ENCODE peak calls at places on chromosome 21, in nine cellular contexts. L is epithelial cell of proximal tubule, W is lower lobe of right lung, B is tibial artery, E is IMR-90, F is foreskin fibroblast, K is ovary, A is Peyer's patch, G is brain microvascular endothelial cell. P is an unnamed sample.

GRCh38 chr21:21547368-21547953 is 549.3 kb downstream of the NCAM2 start:
- DNase-seq in L (no peak), W (no peak), B (no peak), E (peak), F (peak), K (no peak), A (no peak), G (no peak), P (no peak)

GRCh38 chr21:38769253-38769780 is 36.4 kb upstream of the ETS2 start:
- DNase-seq in L (no peak), W (no peak), B (no peak), E (peak), F (no peak), K (no peak), A (no peak), G (peak), P (no peak)

GRCh38 chr21:35368326-35368725 is 319.2 kb upstream of the RUNX1 start:
- DNase-seq in L (no peak), W (no peak), B (no peak), E (no peak), F (no peak), K (no peak), A (no peak), G (no peak), P (no peak)

GRCh38 chr21:40146201-40146890 is 279.1 kb downstream of the PCP4 start:
- DNase-seq in L (no peak), W (no peak), B (no peak), E (no peak), F (no peak), K (no peak), A (no peak), G (no peak), P (no peak)

GRCh38 chr21:19523731-19524130 is 1120.1 kb upstream of the TMPRSS15 start:
- DNase-seq in L (no peak), W (no peak), B (no peak), E (no peak), F (no peak), K (no peak), A (no peak), G (no peak), P (peak)

GRCh38 chr21:20875741-20876140 is 122.5 kb upstream of the NCAM2 start:
- DNase-seq in L (no peak), W (no peak), B (no peak), E (no peak), F (no peak), K (no peak), A (no peak), G (no peak), P (no peak)

GRCh38 chr21:39763282-39763970 is 18.4 kb downstream of the IGSF5 start:
- DNase-seq in L (no peak), W (no peak), B (no peak), E (no peak), F (no peak), K (peak), A (no peak), G (no peak), P (peak)

GRCh38 chr21:46542588-46543092 is 62.2 kb downstream of the S100B start:
- DNase-seq in L (no peak), W (no peak), B (no peak), E (no peak), F (no peak), K (no peak), A (no peak), G (no peak), P (no peak)

GRCh38 chr21:16496594-16496993 is 766.8 kb downstream of the USP25 start:
- DNase-seq in L (no peak), W (no peak), B (no peak), E (no peak), F (no peak), K (no peak), A (no peak), G (no peak), P (no peak)

GRCh38 chr21:46350981-46351380 is 27.0 kb downstream of the PCNT start:
- DNase-seq in L (no peak), W (no peak), B (no peak), E (no peak), F (no peak), K (no peak), A (no peak), G (no peak), P (no peak)

GRCh38 chr21:16587141-16587570 is 857.4 kb downstream of the USP25 start:
- DNase-seq in L (peak), W (peak), B (peak), E (peak), F (peak), K (peak), A (peak), G (peak), P (peak)

GRCh38 chr21:31660134-31660565 is 657 bp downstream of the SOD1 start:
- DNase-seq in L (no peak), W (no peak), B (peak), E (no peak), F (peak), K (peak), A (no peak), G (no peak), P (no peak)

GRCh38 chr21:38263493-38263892 is 6.7 kb downstream of the KCNJ15 start:
- DNase-seq in L (no peak), W (no peak), B (peak), E (peak), F (peak), K (no peak), A (no peak), G (peak), P (no peak)

GRCh38 chr21:38817371-38818335 is 11.9 kb downstream of the ETS2 start:
- DNase-seq in L (no peak), W (no peak), B (no peak), E (peak), F (peak), K (no peak), A (peak), G (peak), P (no peak)

GRCh38 chr21:36065497-36066036 is 4.3 kb upstream of the CBR1 start:
- DNase-seq in L (no peak), W (no peak), B (no peak), E (peak), F (peak), K (no peak), A (no peak), G (peak), P (no peak)

DNA sequence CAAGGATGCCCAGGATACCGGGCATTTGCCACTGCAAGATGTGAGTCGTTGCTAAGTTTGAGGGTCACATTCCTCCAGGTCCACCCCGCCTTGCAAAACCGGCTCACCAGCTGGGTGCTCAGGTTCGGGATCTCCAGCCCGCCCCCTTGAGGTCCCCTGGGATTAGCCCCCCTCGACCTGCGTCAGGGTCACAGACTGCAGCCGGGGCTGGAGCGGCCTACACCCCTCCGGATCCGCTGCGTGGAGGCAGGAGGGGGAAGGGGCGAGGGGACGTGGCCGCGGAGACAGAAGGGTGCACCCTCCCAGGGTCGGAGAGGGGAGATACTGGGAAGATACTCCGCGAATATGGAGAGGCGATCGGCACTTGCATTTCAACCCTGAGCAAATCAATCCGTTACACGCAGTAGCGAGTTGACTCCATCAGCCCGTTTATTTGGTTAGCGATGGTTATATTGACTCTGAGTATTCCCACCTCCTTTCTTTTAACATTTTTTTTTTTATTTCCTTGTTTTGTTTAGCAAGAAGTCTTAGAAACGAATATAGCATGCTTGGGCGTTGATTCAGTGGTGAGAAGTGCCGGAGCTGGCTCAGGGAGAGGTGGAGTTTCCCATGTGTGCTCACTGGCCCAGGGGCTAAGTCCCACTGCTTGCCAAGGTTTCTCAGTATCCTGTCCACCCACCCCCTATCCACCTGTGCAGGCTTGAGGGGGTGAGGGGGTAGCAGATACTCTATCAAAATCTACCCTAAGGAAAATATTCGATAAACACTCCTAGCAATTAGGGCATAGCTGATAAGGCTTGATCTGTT is 983 bp downstream of the IFNAR2 start:
- DNase-seq in L (peak), W (peak), B (peak), E (peak), F (peak), K (no peak), A (peak), G (peak), P (no peak)
- TF ChIP-seq CTCF in L (peak), W (no peak), B (no peak), E (peak), F (no peak), K (no peak), A (no peak), G (peak), P (peak)

DNA sequence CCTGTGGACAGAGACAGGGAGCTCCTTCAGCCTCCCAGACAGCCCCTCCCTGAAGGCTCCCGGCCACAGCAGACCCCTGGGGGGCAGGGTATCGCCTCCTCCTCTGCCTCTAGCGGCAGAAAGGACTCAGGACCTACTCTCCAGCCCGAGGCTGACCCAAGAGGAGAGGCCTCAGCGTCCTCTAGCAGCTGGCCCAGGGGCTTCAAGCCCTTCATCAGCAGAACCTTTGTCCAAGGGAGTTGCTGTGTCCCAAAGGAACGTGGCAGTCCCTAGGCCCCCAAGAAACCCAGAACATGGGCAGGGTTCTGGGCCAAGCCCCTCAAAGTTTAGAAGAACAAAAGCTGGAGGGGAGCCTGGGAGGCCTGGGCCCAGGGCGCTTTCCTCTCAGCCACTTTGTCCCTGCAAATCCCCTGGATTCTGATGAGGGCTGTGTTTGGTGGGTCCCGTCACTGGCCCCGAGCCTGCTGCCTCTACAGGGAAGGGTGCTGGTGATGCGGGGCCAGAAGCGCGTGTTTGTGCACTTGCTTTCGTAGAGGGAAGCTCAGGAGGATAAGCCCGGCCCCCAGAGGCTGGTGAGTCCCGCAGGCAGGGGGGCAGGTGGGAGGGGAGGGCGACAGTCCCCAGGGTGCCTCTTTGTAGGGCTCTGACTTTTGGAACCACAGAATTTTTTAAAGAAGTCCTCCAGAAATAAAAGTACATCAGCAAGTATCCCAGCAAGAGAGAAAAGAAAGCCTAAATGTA is 13.3 kb downstream of the ITGB2 start:
- DNase-seq in L (no peak), W (no peak), B (no peak), E (no peak), F (no peak), K (no peak), A (no peak), G (no peak), P (no peak)
- H3K4me3 ChIP-seq in L (no peak), W (peak), B (peak), E (no peak), F (no peak), K (no peak), A (no peak), G (no peak), P (no peak)

DNA sequence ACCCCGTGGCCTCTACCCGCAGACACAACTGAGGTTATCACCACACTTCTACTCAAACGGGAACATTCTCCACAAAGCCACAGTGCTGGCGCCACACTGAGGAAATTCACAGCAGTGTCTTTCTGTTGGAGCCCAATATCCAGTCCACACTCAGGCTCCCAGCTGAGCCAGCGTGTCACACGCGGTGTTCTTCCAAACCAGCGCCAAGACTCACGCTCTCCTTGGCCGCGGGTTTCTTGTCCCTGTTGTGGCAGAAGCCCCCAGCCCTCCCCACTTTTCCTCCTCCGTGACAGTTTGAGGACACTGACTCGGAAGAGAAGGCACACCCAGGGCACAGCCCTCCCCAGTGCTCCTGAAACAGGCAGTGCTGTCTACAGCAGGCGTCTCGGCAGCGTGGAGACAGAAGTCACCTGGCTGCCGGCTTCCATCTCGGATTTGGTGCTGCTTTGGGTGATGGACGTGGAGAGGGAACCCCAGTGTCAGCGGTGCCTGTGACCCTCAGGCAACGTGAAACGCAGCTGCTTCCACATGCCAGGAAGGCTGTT is 35.4 kb upstream of the AGPAT3 start:
- DNase-seq in L (no peak), W (no peak), B (no peak), E (no peak), F (no peak), K (no peak), A (no peak), G (no peak), P (no peak)
- TF ChIP-seq CTCF in L (no peak), W (peak), B (no peak), E (peak), F (no peak), K (no peak), A (no peak), G (peak), P (no peak)

DNA sequence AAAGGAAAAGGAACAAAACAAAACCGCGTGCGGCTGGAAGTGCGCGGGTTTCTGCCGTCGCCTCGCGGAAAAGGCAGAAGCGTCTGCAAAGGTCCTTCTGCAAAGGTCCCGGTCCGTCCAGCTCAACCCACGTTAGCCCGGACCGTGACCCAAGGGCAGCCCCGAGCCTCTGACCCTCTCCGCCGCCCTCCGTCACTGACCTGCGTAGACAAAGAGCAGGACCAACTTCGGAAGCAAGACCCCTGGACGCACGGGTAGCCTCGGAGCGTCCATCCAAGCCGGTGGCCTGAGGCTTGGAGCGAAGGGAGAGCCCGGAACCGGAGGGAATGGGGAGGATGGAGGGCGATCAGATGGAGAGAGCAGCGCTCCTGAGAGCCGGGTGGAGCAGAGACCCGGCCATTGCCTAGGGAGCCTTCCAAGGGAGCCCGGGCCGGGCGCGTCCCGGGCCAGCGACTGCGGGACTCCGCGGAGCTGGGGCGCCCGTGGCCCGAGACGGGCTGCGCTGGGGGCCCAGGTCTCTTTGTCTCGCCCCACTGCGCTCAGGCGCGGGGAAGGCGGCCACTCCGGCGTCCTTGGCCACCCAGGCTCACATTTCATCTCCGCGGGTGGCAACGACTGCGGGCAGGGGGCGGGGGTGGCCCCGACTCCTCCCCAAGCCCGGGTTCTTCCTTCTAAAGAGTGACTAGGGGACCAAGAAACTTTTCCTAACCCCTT is at the start of gene CYYR1:
- DNase-seq in L (no peak), W (peak), B (no peak), E (no peak), F (peak), K (peak), A (no peak), G (no peak), P (no peak)
- H3K4me3 ChIP-seq in L (peak), W (peak), B (peak), E (no peak), F (peak), K (peak), A (no peak), G (peak), P (peak)

GRCh38 chr21:17931080-17931479 is 111.9 kb upstream of the C21orf91 start:
- DNase-seq in L (no peak), W (no peak), B (no peak), E (no peak), F (no peak), K (no peak), A (no peak), G (no peak), P (no peak)
- TF ChIP-seq CTCF in L (peak), W (no peak), B (no peak), E (no peak), F (no peak), K (no peak), A (no peak), G (peak), P (peak)